ENCODE peak calls at places on chromosomes 6 and 20, in six cellular contexts. J is fibroblast of lung; F is nephron progenitor cell; G is IMR-90; D is CD8-positive, alpha-beta T cell; Z is activated B cell treated with CpG ODN at 0.5 μM for 24 hours. N is an unnamed sample.

GRCh38 chr6:36201612-36202011 is 5.1 kb downstream of the BRPF3 start:
- DNase-seq in J (no peak), F (no peak), G (no peak), D (no peak), Z (no peak), N (no peak)

GRCh38 chr6:49462599-49462926 is 490 bp downstream of the MMUT start:
- DNase-seq in J (peak; percentile 2), F (no peak), G (no peak), D (no peak), Z (no peak), N (no peak)

GRCh38 chr6:136593748-136594490 is 43.7 kb upstream of the MAP7 start:
- DNase-seq in J (peak; percentile 100), F (no peak), G (peak; percentile 100), D (no peak), Z (no peak), N (no peak)

GRCh38 chr6:43521836-43522235 is 4.9 kb downstream of the POLR1C start:
- DNase-seq in J (no peak), F (no peak), G (no peak), D (no peak), Z (no peak), N (no peak)

GRCh38 chr20:36267605-36268500 is 31.6 kb downstream of the AAR2 start:
- DNase-seq in J (no peak), F (no peak), G (no peak), D (no peak), Z (no peak), N (no peak)

GRCh38 chr6:152572395-152573061 is 64.6 kb downstream of the SYNE1 start:
- DNase-seq in J (peak; percentile 38), F (no peak), G (peak; percentile 5), D (no peak), Z (no peak), N (no peak)

GRCh38 chr6:9138856-9139426 is 703.6 kb upstream of the SLC35B3 start:
- DNase-seq in J (peak; percentile 38), F (no peak), G (peak; percentile 28), D (no peak), Z (no peak), N (no peak)

GRCh38 chr6:170471458-170471857 is 81.6 kb downstream of the PSMB1 start:
- DNase-seq in J (no peak), F (no peak), G (no peak), D (no peak), Z (no peak), N (no peak)

GRCh38 chr20:20092852-20093251 is 40.5 kb downstream of the CFAP61 start:
- DNase-seq in J (no peak), F (no peak), G (no peak), D (no peak), Z (no peak), N (no peak)

GRCh38 chr20:58627212-58628072 is 23.6 kb upstream of the STX16 start:
- DNase-seq in J (no peak), F (no peak), G (no peak), D (peak; percentile 7), Z (no peak), N (no peak)

GRCh38 chr6:45946887-45947286 is 68.8 kb downstream of the CLIC5 start:
- DNase-seq in J (peak; percentile 48), F (no peak), G (peak; percentile 12), D (no peak), Z (no peak), N (no peak)

GRCh38 chr20:44370639-44371218 is 15.2 kb downstream of the HNF4A start:
- DNase-seq in J (no peak), F (no peak), G (no peak), D (no peak), Z (no peak), N (no peak)

GRCh38 chr6:36851149-36851614 is 11.9 kb upstream of the CPNE5 start:
- DNase-seq in J (peak; percentile 66), F (peak; percentile 43), G (peak; percentile 72), D (no peak), Z (no peak), N (peak; percentile 24)

GRCh38 chr6:113980937-113981554 is 10.1 kb upstream of the HDAC2 start:
- DNase-seq in J (peak; percentile 38), F (peak; percentile 26), G (peak; percentile 31), D (no peak), Z (no peak), N (no peak)

GRCh38 chr6:110882824-110883554 is 8.4 kb downstream of the AMD1 start:
- DNase-seq in J (no peak), F (no peak), G (no peak), D (no peak), Z (no peak), N (no peak)

GRCh38 chr20:39661833-39662232 is 699.7 kb downstream of the DHX35 start:
- DNase-seq in J (peak; percentile 61), F (no peak), G (no peak), D (no peak), Z (no peak), N (no peak)

GRCh38 chr6:43954311-43955131 is 172.7 kb downstream of the MRPL14 start:
- DNase-seq in J (no peak), F (no peak), G (no peak), D (no peak), Z (no peak), N (no peak)

GRCh38 chr20:43463133-43463863 is 5.6 kb downstream of the SRSF6 start:
- DNase-seq in J (no peak), F (no peak), G (no peak), D (no peak), Z (no peak), N (no peak)

GRCh38 chr6:31180500-31180899 is 10.0 kb upstream of the POU5F1 start:
- DNase-seq in J (peak; percentile 71), F (no peak), G (no peak), D (peak; percentile 34), Z (no peak), N (no peak)

GRCh38 chr6:1858191-1858590 is 248.5 kb downstream of the FOXC1 start:
- DNase-seq in J (no peak), F (no peak), G (no peak), D (no peak), Z (no peak), N (no peak)

GRCh38 chr20:52481443-52481842 is 289.9 kb upstream of the ZFP64 start:
- DNase-seq in J (no peak), F (no peak), G (peak; percentile 50), D (no peak), Z (no peak), N (no peak)

GRCh38 chr6:124131779-124132178 is 328.1 kb downstream of the NKAIN2 start:
- DNase-seq in J (no peak), F (no peak), G (no peak), D (no peak), Z (no peak), N (no peak)

GRCh38 chr6:56759521-56759920 is 116.8 kb upstream of the DST start:
- DNase-seq in J (no peak), F (no peak), G (no peak), D (no peak), Z (no peak), N (no peak)

GRCh38 chr20:62893700-62894099 is 32.1 kb upstream of the TCFL5 start:
- DNase-seq in J (no peak), F (no peak), G (no peak), D (no peak), Z (no peak), N (no peak)
- TF ChIP-seq CTCF in J (peak; percentile 4), F (no peak), G (peak; percentile 7), D (no peak), Z (no peak), N (no peak)

DNA sequence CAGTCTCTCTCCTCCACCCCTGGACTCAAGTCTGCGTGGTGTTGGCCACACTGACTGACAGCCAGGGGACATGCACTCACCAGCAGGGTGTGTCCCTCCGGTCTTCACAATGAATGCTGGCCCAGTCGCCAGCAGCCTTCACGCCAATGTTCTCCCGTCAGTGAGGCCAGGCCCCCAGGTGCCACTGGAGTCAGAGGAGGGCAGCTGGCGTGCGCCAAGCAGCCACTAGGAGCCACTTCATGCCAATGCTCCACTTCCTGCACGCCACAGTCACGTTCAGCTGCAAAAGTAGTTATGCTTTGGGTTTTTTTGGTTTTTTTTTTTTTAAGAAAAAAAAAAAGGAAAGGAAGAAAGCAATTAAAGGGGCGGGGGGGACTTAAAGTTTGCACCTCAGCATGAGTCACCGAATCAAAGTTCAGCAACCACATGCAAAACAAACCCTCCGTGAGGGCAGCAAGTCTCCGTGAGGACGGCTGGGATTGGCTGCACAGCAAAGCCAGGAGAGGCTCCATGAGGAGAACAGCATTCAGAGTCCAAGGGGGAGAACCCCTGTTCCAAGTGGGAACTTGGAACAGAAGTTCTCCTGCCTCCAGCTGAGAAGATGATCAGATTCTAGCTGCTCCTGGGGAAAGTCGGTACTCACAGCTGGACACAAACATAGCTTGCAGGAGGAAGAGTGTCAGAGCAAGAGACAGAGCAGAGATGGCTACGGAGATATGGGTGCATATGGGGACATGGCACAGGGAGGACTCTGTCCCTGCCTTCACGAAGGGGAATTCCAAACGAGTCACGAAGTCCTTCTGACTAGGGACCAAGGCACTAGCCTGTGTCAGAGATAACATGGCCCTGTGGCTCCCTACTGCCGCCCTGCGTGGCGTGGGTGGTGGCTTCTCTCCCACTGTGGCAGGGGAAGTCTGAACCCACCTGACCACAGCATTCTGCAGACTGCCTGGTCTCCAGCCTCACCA is at the start of gene ZC3H12D:
- DNase-seq in J (peak; percentile 44), F (no peak), G (peak; percentile 33), D (peak; percentile 68), Z (peak; percentile 75), N (no peak)
- TF ChIP-seq CTCF in J (no peak), F (no peak), G (no peak), D (peak; percentile 66), Z (no peak), N (no peak)

GRCh38 chr6:218153-219018 is 73.9 kb upstream of the DUSP22 start:
- DNase-seq in J (no peak), F (peak; percentile 69), G (no peak), D (no peak), Z (peak; percentile 57), N (no peak)
- TF ChIP-seq CTCF in J (no peak), F (no peak), G (no peak), D (no peak), Z (no peak), N (no peak)

DNA sequence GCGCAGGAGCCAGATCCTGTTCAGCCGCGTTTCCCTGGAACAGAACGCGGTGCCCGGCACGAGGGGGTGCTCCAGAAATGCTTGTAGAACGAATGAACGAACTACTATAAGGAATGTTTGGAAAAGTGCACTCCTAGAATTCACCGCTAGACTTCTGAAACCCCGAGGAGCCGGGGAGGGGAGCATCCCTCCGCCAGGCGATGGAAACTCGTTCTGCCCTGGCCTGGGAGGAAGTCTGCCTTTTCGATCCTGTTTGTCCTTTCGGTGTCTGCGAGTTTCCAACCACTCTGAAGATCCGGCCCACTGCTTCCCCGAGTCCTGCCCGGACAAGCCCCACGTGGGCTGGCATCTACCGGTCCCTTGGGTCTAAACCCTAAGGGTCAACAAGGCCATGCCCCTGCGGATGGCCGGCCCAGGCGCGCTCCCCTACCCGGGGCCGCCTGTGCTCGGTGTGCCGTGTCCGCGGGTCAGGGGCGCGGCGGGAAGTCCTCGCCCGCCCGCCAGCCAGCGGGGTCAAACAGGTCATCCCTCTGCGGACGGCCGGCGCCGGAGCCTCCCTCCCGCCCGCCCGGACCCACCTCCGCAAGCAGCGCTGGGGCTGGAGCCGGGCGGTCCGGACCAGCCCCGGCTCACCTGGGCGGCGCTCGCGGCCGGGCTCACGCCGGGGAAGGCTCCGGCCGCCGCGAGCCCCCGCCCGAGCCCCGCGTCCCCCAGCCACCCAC is 521 bp downstream of the SULF2 start:
- DNase-seq in J (peak; percentile 70), F (peak; percentile 66), G (peak; percentile 4), D (no peak), Z (no peak), N (peak; percentile 29)
- TF ChIP-seq CTCF in J (no peak), F (no peak), G (no peak), D (no peak), Z (no peak), N (no peak)